ENCODE peak calls at places on chromosomes 2 and 18, in nine cellular contexts. One of them, this sample, is unnamed.

GRCh38 chr18:46212398-46212797 is 108.2 kb downstream of the HAUS1 start:
- DNase-seq in HCT116: no peak
- DNase-seq in GM23338: no peak
- DNase-seq in neural progenitor cell: no peak
- DNase-seq in H9: no peak
- DNase-seq in fibroblast of lung: no peak
- DNase-seq in PC-3: no peak
- DNase-seq in astrocyte: no peak
- DNase-seq in IMR-90: no peak
- DNase-seq in this sample: no peak

GRCh38 chr2:860259-860855 is 90.3 kb upstream of the SNTG2 start:
- DNase-seq in HCT116: peak; percentile 7
- DNase-seq in astrocyte: no peak
- DNase-seq in IMR-90: no peak
- DNase-seq in H9: peak; percentile 86
- DNase-seq in fibroblast of lung: no peak
- DNase-seq in PC-3: peak; percentile 20
- DNase-seq in GM23338: peak; percentile 76
- DNase-seq in neural progenitor cell: peak; percentile 51
- DNase-seq in this sample: no peak

GRCh38 chr2:238739668-238740067 is 108.2 kb upstream of the TWIST2 start:
- DNase-seq in fibroblast of lung: no peak
- DNase-seq in H9: no peak
- DNase-seq in IMR-90: no peak
- DNase-seq in neural progenitor cell: no peak
- DNase-seq in HCT116: no peak
- DNase-seq in PC-3: no peak
- DNase-seq in astrocyte: no peak
- DNase-seq in GM23338: peak; percentile 49
- DNase-seq in this sample: no peak

GRCh38 chr2:128091691-128092050 is 671 bp downstream of the UGGT1 start:
- DNase-seq in fibroblast of lung: peak; percentile 22
- DNase-seq in HCT116: no peak
- DNase-seq in GM23338: no peak
- DNase-seq in PC-3: peak; percentile 14
- DNase-seq in neural progenitor cell: no peak
- DNase-seq in H9: no peak
- DNase-seq in IMR-90: peak; percentile 31
- DNase-seq in astrocyte: peak; percentile 14
- DNase-seq in this sample: peak; percentile 19

GRCh38 chr2:227228061-227228667 is 63.7 kb downstream of the COL4A3 start:
- DNase-seq in HCT116: no peak
- DNase-seq in H9: no peak
- DNase-seq in PC-3: peak; percentile 49
- DNase-seq in GM23338: no peak
- DNase-seq in IMR-90: no peak
- DNase-seq in fibroblast of lung: no peak
- DNase-seq in astrocyte: no peak
- DNase-seq in neural progenitor cell: no peak
- DNase-seq in this sample: no peak

GRCh38 chr2:164725542-164725941 is 104.3 kb upstream of the GRB14 start:
- DNase-seq in astrocyte: no peak
- DNase-seq in HCT116: no peak
- DNase-seq in fibroblast of lung: no peak
- DNase-seq in GM23338: no peak
- DNase-seq in H9: no peak
- DNase-seq in neural progenitor cell: no peak
- DNase-seq in PC-3: no peak
- DNase-seq in IMR-90: no peak
- DNase-seq in this sample: no peak

GRCh38 chr18:10329116-10329515 is 125.3 kb upstream of the APCDD1 start:
- DNase-seq in fibroblast of lung: peak; percentile 11
- DNase-seq in HCT116: no peak
- DNase-seq in IMR-90: peak; percentile 45
- DNase-seq in GM23338: no peak
- DNase-seq in astrocyte: peak; percentile 35
- DNase-seq in PC-3: no peak
- DNase-seq in neural progenitor cell: no peak
- DNase-seq in H9: no peak
- DNase-seq in this sample: no peak

GRCh38 chr18:49875155-49875554 is 61.8 kb upstream of the ACAA2 start:
- DNase-seq in H9: no peak
- DNase-seq in PC-3: no peak
- DNase-seq in fibroblast of lung: no peak
- DNase-seq in neural progenitor cell: no peak
- DNase-seq in astrocyte: no peak
- DNase-seq in IMR-90: no peak
- DNase-seq in HCT116: no peak
- DNase-seq in GM23338: no peak
- DNase-seq in this sample: no peak

GRCh38 chr2:16317211-16317830 is 348.3 kb downstream of the CYRIA start:
- DNase-seq in HCT116: no peak
- DNase-seq in PC-3: no peak
- DNase-seq in astrocyte: no peak
- DNase-seq in neural progenitor cell: no peak
- DNase-seq in H9: no peak
- DNase-seq in GM23338: no peak
- DNase-seq in fibroblast of lung: no peak
- DNase-seq in IMR-90: no peak
- DNase-seq in this sample: no peak

GRCh38 chr2:57802243-57802642 is 244.4 kb upstream of the VRK2 start:
- DNase-seq in fibroblast of lung: no peak
- DNase-seq in GM23338: no peak
- DNase-seq in PC-3: no peak
- DNase-seq in IMR-90: no peak
- DNase-seq in H9: no peak
- DNase-seq in HCT116: no peak
- DNase-seq in astrocyte: no peak
- DNase-seq in neural progenitor cell: no peak
- DNase-seq in this sample: no peak

GRCh38 chr18:33115917-33116316 is 324.6 kb downstream of the CCDC178 start:
- DNase-seq in HCT116: no peak
- DNase-seq in GM23338: no peak
- DNase-seq in PC-3: no peak
- DNase-seq in H9: no peak
- DNase-seq in astrocyte: no peak
- DNase-seq in neural progenitor cell: no peak
- DNase-seq in IMR-90: no peak
- DNase-seq in fibroblast of lung: no peak
- DNase-seq in this sample: no peak
- H2AFZ ChIP-seq in HCT116: no peak overlapping the region
- H2AFZ ChIP-seq in GM23338: no peak overlapping the region
- H2AFZ ChIP-seq in PC-3: no peak overlapping the region
- H2AFZ ChIP-seq in H9: no peak overlapping the region
- H2AFZ ChIP-seq in astrocyte: no peak overlapping the region
- H2AFZ ChIP-seq in neural progenitor cell: no peak overlapping the region
- H2AFZ ChIP-seq in IMR-90: no peak overlapping the region
- H2AFZ ChIP-seq in fibroblast of lung: no peak overlapping the region
- H2AFZ ChIP-seq in this sample: no peak overlapping the region

DNA sequence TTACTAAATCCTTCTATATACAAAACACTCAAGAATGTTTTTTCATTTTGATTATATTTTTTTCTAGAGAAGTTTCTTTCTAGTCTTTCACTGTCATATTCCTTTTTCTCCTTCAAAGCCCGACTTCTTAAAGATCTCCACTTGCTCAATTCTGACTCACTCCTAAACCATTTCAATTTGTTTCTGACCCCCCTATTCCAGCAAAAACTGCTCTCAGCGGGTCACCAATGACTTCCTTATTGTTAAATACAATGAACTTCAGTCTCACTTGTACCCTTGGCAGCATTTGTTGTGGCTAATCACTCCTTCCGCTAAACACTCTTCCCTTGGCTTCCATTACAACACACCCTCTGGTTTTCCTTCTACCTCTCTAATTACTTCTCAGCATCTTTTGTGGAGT is 111.1 kb upstream of the RBBP8 start:
- DNase-seq in GM23338: peak; percentile 76
- DNase-seq in PC-3: peak; percentile 56
- DNase-seq in HCT116: peak; percentile 86
- DNase-seq in fibroblast of lung: peak; percentile 69
- DNase-seq in astrocyte: peak; percentile 89
- DNase-seq in H9: peak; percentile 73
- DNase-seq in neural progenitor cell: peak; percentile 58
- DNase-seq in IMR-90: peak; percentile 78
- DNase-seq in this sample: no peak
- H3K27ac ChIP-seq in GM23338: peak overlapping the region; percentile 18
- H3K27ac ChIP-seq in PC-3: no peak overlapping the region
- H3K27ac ChIP-seq in HCT116: peak overlapping the region; percentile 87
- H3K27ac ChIP-seq in fibroblast of lung: no peak overlapping the region
- H3K27ac ChIP-seq in astrocyte: peak overlapping the region; percentile 67
- H3K27ac ChIP-seq in H9: peak overlapping the region; percentile 71
- H3K27ac ChIP-seq in neural progenitor cell: peak overlapping the region; percentile 4
- H3K27ac ChIP-seq in IMR-90: no peak overlapping the region
- H3K27ac ChIP-seq in this sample: no peak overlapping the region

DNA sequence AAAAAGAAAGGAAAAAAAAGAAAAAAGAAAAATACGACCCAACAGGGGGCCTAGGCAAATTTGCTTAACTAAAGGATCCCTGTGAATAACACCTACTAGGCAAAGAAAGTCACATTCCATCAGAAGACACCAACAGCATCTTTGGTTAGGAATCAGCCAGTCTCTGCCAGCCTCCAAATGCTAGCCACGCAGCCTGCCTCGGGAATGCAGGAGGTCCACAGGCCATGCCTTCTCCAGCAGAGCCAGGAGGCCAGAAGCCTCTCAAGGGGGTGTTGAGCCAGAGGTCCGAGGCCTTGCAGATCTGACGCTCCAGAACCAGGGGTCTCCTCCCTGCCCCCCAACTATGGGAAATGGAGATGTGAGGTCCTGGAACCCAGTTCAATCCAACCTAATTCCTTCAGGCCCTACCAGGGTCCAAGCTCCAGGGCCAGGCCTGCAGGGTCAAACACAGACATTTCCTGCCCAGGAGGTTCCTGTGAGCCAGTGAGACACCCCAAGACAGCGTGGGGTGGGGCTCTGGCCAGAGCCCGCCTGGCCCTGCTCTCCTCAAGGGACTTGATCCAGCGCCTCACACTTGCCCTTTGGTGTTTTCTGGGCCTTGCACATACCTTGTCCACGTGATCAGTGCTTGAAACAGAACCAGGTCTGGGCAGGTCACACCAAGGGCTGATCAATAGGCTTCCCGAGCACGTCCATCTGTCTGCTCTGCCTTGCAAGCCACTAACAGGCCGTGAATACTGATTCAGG is 289.6 kb upstream of the ID2 start:
- DNase-seq in HCT116: no peak
- DNase-seq in IMR-90: no peak
- DNase-seq in PC-3: no peak
- DNase-seq in H9: peak; percentile 68
- DNase-seq in fibroblast of lung: no peak
- DNase-seq in GM23338: peak; percentile 77
- DNase-seq in astrocyte: no peak
- DNase-seq in neural progenitor cell: peak; percentile 31
- DNase-seq in this sample: no peak
- H2AFZ ChIP-seq in HCT116: no peak overlapping the region
- H2AFZ ChIP-seq in IMR-90: peak overlapping the region; percentile 9
- H2AFZ ChIP-seq in PC-3: no peak overlapping the region
- H2AFZ ChIP-seq in H9: no peak overlapping the region
- H2AFZ ChIP-seq in fibroblast of lung: no peak overlapping the region
- H2AFZ ChIP-seq in GM23338: no peak overlapping the region
- H2AFZ ChIP-seq in astrocyte: no peak overlapping the region
- H2AFZ ChIP-seq in neural progenitor cell: no peak overlapping the region
- H2AFZ ChIP-seq in this sample: no peak overlapping the region

GRCh38 chr2:142144547-142144946 is 13.7 kb upstream of the LRP1B start:
- DNase-seq in HCT116: no peak
- DNase-seq in neural progenitor cell: no peak
- DNase-seq in H9: no peak
- DNase-seq in IMR-90: no peak
- DNase-seq in PC-3: no peak
- DNase-seq in fibroblast of lung: no peak
- DNase-seq in astrocyte: no peak
- DNase-seq in GM23338: no peak
- DNase-seq in this sample: no peak
- H3K27ac ChIP-seq in HCT116: no peak overlapping the region
- H3K27ac ChIP-seq in neural progenitor cell: no peak overlapping the region
- H3K27ac ChIP-seq in H9: no peak overlapping the region
- H3K27ac ChIP-seq in IMR-90: no peak overlapping the region
- H3K27ac ChIP-seq in PC-3: no peak overlapping the region
- H3K27ac ChIP-seq in fibroblast of lung: no peak overlapping the region
- H3K27ac ChIP-seq in astrocyte: no peak overlapping the region
- H3K27ac ChIP-seq in GM23338: no peak overlapping the region
- H3K27ac ChIP-seq in this sample: no peak overlapping the region

GRCh38 chr18:13392899-13393298 is 174.3 kb downstream of the LDLRAD4 start:
- DNase-seq in astrocyte: no peak
- DNase-seq in GM23338: no peak
- DNase-seq in fibroblast of lung: no peak
- DNase-seq in PC-3: no peak
- DNase-seq in neural progenitor cell: no peak
- DNase-seq in H9: no peak
- DNase-seq in HCT116: no peak
- DNase-seq in IMR-90: no peak
- DNase-seq in this sample: no peak
- H2AFZ ChIP-seq in astrocyte: no peak overlapping the region
- H2AFZ ChIP-seq in GM23338: no peak overlapping the region
- H2AFZ ChIP-seq in fibroblast of lung: no peak overlapping the region
- H2AFZ ChIP-seq in PC-3: no peak overlapping the region
- H2AFZ ChIP-seq in neural progenitor cell: no peak overlapping the region
- H2AFZ ChIP-seq in H9: no peak overlapping the region
- H2AFZ ChIP-seq in HCT116: no peak overlapping the region
- H2AFZ ChIP-seq in IMR-90: no peak overlapping the region
- H2AFZ ChIP-seq in this sample: no peak overlapping the region

This sample was measured in OCI-LY7.